ENCODE peak calls at places on chromosomes 16 and 17, in seven cellular contexts. One of them, this sample, is unnamed.
A peak's percentile ranks its signal among the peaks of the same experiment; 100 is the strongest.

GRCh38 chr17:18916816-18917496 is 35.0 kb upstream of the SLC5A10 start:
- DNase-seq in CD8-positive, alpha-beta memory T cell: no peak
- DNase-seq in thyroid gland: no peak
- DNase-seq in mucosa of descending colon: no peak
- DNase-seq in NCI-H446 treated with DMSO at 0.1 percent for 48 hours: no peak
- DNase-seq in dorsolateral prefrontal cortex: no peak
- DNase-seq in endothelial cell: no peak
- DNase-seq in this sample: no peak

GRCh38 chr16:27959914-27960313 is 103.6 kb downstream of the GSG1L start:
- DNase-seq in CD8-positive, alpha-beta memory T cell: no peak
- DNase-seq in thyroid gland: no peak
- DNase-seq in mucosa of descending colon: no peak
- DNase-seq in NCI-H446 treated with DMSO at 0.1 percent for 48 hours: no peak
- DNase-seq in dorsolateral prefrontal cortex: no peak
- DNase-seq in endothelial cell: no peak
- DNase-seq in this sample: no peak

GRCh38 chr17:74216505-74216904 is 3.1 kb downstream of the TTYH2 start:
- DNase-seq in CD8-positive, alpha-beta memory T cell: no peak
- DNase-seq in thyroid gland: peak; percentile 53
- DNase-seq in mucosa of descending colon: no peak
- DNase-seq in NCI-H446 treated with DMSO at 0.1 percent for 48 hours: no peak
- DNase-seq in dorsolateral prefrontal cortex: no peak
- DNase-seq in endothelial cell: no peak
- DNase-seq in this sample: no peak

GRCh38 chr16:69064789-69065313 is 40.6 kb upstream of the HAS3 start:
- DNase-seq in CD8-positive, alpha-beta memory T cell: no peak
- DNase-seq in thyroid gland: peak; percentile 77
- DNase-seq in mucosa of descending colon: no peak
- DNase-seq in NCI-H446 treated with DMSO at 0.1 percent for 48 hours: no peak
- DNase-seq in dorsolateral prefrontal cortex: no peak
- DNase-seq in endothelial cell: no peak
- DNase-seq in this sample: no peak

GRCh38 chr16:68466174-68466573 is 17.9 kb upstream of the SMPD3 start:
- DNase-seq in CD8-positive, alpha-beta memory T cell: no peak
- DNase-seq in thyroid gland: no peak
- DNase-seq in mucosa of descending colon: no peak
- DNase-seq in NCI-H446 treated with DMSO at 0.1 percent for 48 hours: no peak
- DNase-seq in dorsolateral prefrontal cortex: no peak
- DNase-seq in endothelial cell: no peak
- DNase-seq in this sample: no peak

GRCh38 chr16:17211797-17212196 is 259.0 kb downstream of the XYLT1 start:
- DNase-seq in CD8-positive, alpha-beta memory T cell: peak; percentile 32
- DNase-seq in thyroid gland: no peak
- DNase-seq in mucosa of descending colon: peak; percentile 10
- DNase-seq in NCI-H446 treated with DMSO at 0.1 percent for 48 hours: no peak
- DNase-seq in dorsolateral prefrontal cortex: no peak
- DNase-seq in endothelial cell: peak; percentile 59
- DNase-seq in this sample: no peak

GRCh38 chr16:396605-397004 is 394 bp upstream of the NME4 start:
- DNase-seq in CD8-positive, alpha-beta memory T cell: no peak
- DNase-seq in thyroid gland: peak; percentile 50
- DNase-seq in mucosa of descending colon: no peak
- DNase-seq in NCI-H446 treated with DMSO at 0.1 percent for 48 hours: peak; percentile 41
- DNase-seq in dorsolateral prefrontal cortex: no peak
- DNase-seq in endothelial cell: peak; percentile 55
- DNase-seq in this sample: peak; percentile 39

GRCh38 chr17:19723967-19724366 is 7.6 kb upstream of the SLC47A2 start:
- DNase-seq in CD8-positive, alpha-beta memory T cell: no peak
- DNase-seq in thyroid gland: no peak
- DNase-seq in mucosa of descending colon: no peak
- DNase-seq in NCI-H446 treated with DMSO at 0.1 percent for 48 hours: no peak
- DNase-seq in dorsolateral prefrontal cortex: no peak
- DNase-seq in endothelial cell: no peak
- DNase-seq in this sample: no peak

GRCh38 chr17:28573521-28573920 is 2.2 kb upstream of the PIGS start:
- DNase-seq in CD8-positive, alpha-beta memory T cell: no peak
- DNase-seq in thyroid gland: no peak
- DNase-seq in mucosa of descending colon: peak; percentile 7
- DNase-seq in NCI-H446 treated with DMSO at 0.1 percent for 48 hours: no peak
- DNase-seq in dorsolateral prefrontal cortex: no peak
- DNase-seq in endothelial cell: no peak
- DNase-seq in this sample: no peak

GRCh38 chr17:76122411-76123126 is 18.5 kb downstream of the FOXJ1 start:
- DNase-seq in CD8-positive, alpha-beta memory T cell: no peak
- DNase-seq in thyroid gland: no peak
- DNase-seq in mucosa of descending colon: no peak
- DNase-seq in NCI-H446 treated with DMSO at 0.1 percent for 48 hours: no peak
- DNase-seq in dorsolateral prefrontal cortex: no peak
- DNase-seq in endothelial cell: peak; percentile 4
- DNase-seq in this sample: no peak

GRCh38 chr16:28181557-28181914 is 30.2 kb downstream of the XPO6 start:
- DNase-seq in CD8-positive, alpha-beta memory T cell: no peak
- DNase-seq in thyroid gland: peak; percentile 23
- DNase-seq in mucosa of descending colon: peak; percentile 33
- DNase-seq in NCI-H446 treated with DMSO at 0.1 percent for 48 hours: peak; percentile 29
- DNase-seq in dorsolateral prefrontal cortex: no peak
- DNase-seq in endothelial cell: no peak
- DNase-seq in this sample: no peak

GRCh38 chr16:50261707-50262235 is 4.6 kb upstream of the ADCY7 start:
- DNase-seq in CD8-positive, alpha-beta memory T cell: no peak
- DNase-seq in thyroid gland: no peak
- DNase-seq in mucosa of descending colon: no peak
- DNase-seq in NCI-H446 treated with DMSO at 0.1 percent for 48 hours: no peak
- DNase-seq in dorsolateral prefrontal cortex: no peak
- DNase-seq in endothelial cell: no peak
- DNase-seq in this sample: no peak

GRCh38 chr16:69859105-69859969 is 91.8 kb upstream of the CLEC18A start:
- DNase-seq in CD8-positive, alpha-beta memory T cell: no peak
- DNase-seq in thyroid gland: peak; percentile 37
- DNase-seq in mucosa of descending colon: peak; percentile 82
- DNase-seq in NCI-H446 treated with DMSO at 0.1 percent for 48 hours: no peak
- DNase-seq in dorsolateral prefrontal cortex: no peak
- DNase-seq in endothelial cell: peak; percentile 39
- DNase-seq in this sample: peak; percentile 75

GRCh38 chr17:56935461-56935860 is 21.6 kb upstream of the TRIM25 start:
- DNase-seq in CD8-positive, alpha-beta memory T cell: no peak
- DNase-seq in thyroid gland: no peak
- DNase-seq in mucosa of descending colon: no peak
- DNase-seq in NCI-H446 treated with DMSO at 0.1 percent for 48 hours: no peak
- DNase-seq in dorsolateral prefrontal cortex: no peak
- DNase-seq in endothelial cell: no peak
- DNase-seq in this sample: no peak

GRCh38 chr16:49698931-49699715 is 156.8 kb downstream of the ZNF423 start:
- DNase-seq in CD8-positive, alpha-beta memory T cell: no peak
- DNase-seq in thyroid gland: peak; percentile 11
- DNase-seq in mucosa of descending colon: peak; percentile 7
- DNase-seq in NCI-H446 treated with DMSO at 0.1 percent for 48 hours: no peak
- DNase-seq in dorsolateral prefrontal cortex: no peak
- DNase-seq in endothelial cell: no peak
- DNase-seq in this sample: no peak

GRCh38 chr16:87708181-87708580 is 57.6 kb downstream of the KLHDC4 start:
- DNase-seq in CD8-positive, alpha-beta memory T cell: no peak
- DNase-seq in thyroid gland: no peak
- DNase-seq in mucosa of descending colon: no peak
- DNase-seq in NCI-H446 treated with DMSO at 0.1 percent for 48 hours: no peak
- DNase-seq in dorsolateral prefrontal cortex: no peak
- DNase-seq in endothelial cell: no peak
- DNase-seq in this sample: no peak

GRCh38 chr16:324451-325334 is 27.8 kb downstream of the AXIN1 start:
- DNase-seq in CD8-positive, alpha-beta memory T cell: peak; percentile 95
- DNase-seq in thyroid gland: peak; percentile 47
- DNase-seq in mucosa of descending colon: peak; percentile 57
- DNase-seq in NCI-H446 treated with DMSO at 0.1 percent for 48 hours: no peak
- DNase-seq in dorsolateral prefrontal cortex: no peak
- DNase-seq in endothelial cell: no peak
- DNase-seq in this sample: peak; percentile 42

GRCh38 chr16:83433201-83433600 is 374.6 kb upstream of the HSBP1 start:
- DNase-seq in CD8-positive, alpha-beta memory T cell: no peak
- DNase-seq in thyroid gland: no peak
- DNase-seq in mucosa of descending colon: no peak
- DNase-seq in NCI-H446 treated with DMSO at 0.1 percent for 48 hours: no peak
- DNase-seq in dorsolateral prefrontal cortex: no peak
- DNase-seq in endothelial cell: no peak
- DNase-seq in this sample: no peak

GRCh38 chr16:8729779-8730334 is 55.4 kb downstream of the ABAT start:
- DNase-seq in CD8-positive, alpha-beta memory T cell: no peak
- DNase-seq in thyroid gland: no peak
- DNase-seq in mucosa of descending colon: no peak
- DNase-seq in NCI-H446 treated with DMSO at 0.1 percent for 48 hours: no peak
- DNase-seq in dorsolateral prefrontal cortex: no peak
- DNase-seq in endothelial cell: no peak
- DNase-seq in this sample: no peak

GRCh38 chr16:20073203-20074088 is at the start of gene GPR139:
- DNase-seq in CD8-positive, alpha-beta memory T cell: no peak
- DNase-seq in thyroid gland: no peak
- DNase-seq in mucosa of descending colon: no peak
- DNase-seq in NCI-H446 treated with DMSO at 0.1 percent for 48 hours: no peak
- DNase-seq in dorsolateral prefrontal cortex: no peak
- DNase-seq in endothelial cell: peak; percentile 26
- DNase-seq in this sample: no peak

GRCh38 chr16:4847774-4848587 is 700 bp downstream of the UBN1 start:
- DNase-seq in CD8-positive, alpha-beta memory T cell: no peak
- DNase-seq in thyroid gland: peak; percentile 74
- DNase-seq in mucosa of descending colon: peak; percentile 62
- DNase-seq in NCI-H446 treated with DMSO at 0.1 percent for 48 hours: no peak
- DNase-seq in dorsolateral prefrontal cortex: no peak
- DNase-seq in endothelial cell: peak; percentile 49
- DNase-seq in this sample: peak; percentile 61

GRCh38 chr16:29993903-29994612 is 1.4 kb downstream of the HIRIP3 start:
- DNase-seq in CD8-positive, alpha-beta memory T cell: no peak
- DNase-seq in thyroid gland: no peak
- DNase-seq in mucosa of descending colon: no peak
- DNase-seq in NCI-H446 treated with DMSO at 0.1 percent for 48 hours: no peak
- DNase-seq in dorsolateral prefrontal cortex: no peak
- DNase-seq in endothelial cell: no peak
- DNase-seq in this sample: no peak

GRCh38 chr16:12327971-12328726 is 351.6 kb downstream of the SNX29 start:
- DNase-seq in CD8-positive, alpha-beta memory T cell: no peak
- DNase-seq in thyroid gland: no peak
- DNase-seq in mucosa of descending colon: peak; percentile 63
- DNase-seq in NCI-H446 treated with DMSO at 0.1 percent for 48 hours: no peak
- DNase-seq in dorsolateral prefrontal cortex: no peak
- DNase-seq in endothelial cell: no peak
- DNase-seq in this sample: peak; percentile 65

GRCh38 chr17:76240461-76241204 is at the start of gene RNF157:
- DNase-seq in CD8-positive, alpha-beta memory T cell: peak; percentile 74
- DNase-seq in thyroid gland: peak; percentile 58
- DNase-seq in mucosa of descending colon: peak; percentile 65
- DNase-seq in NCI-H446 treated with DMSO at 0.1 percent for 48 hours: peak; percentile 37
- DNase-seq in dorsolateral prefrontal cortex: peak; percentile 56
- DNase-seq in endothelial cell: peak; percentile 65
- DNase-seq in this sample: peak; percentile 77

GRCh38 chr16:65480276-65480675 is 358.4 kb upstream of the CDH11 start:
- DNase-seq in CD8-positive, alpha-beta memory T cell: no peak
- DNase-seq in thyroid gland: no peak
- DNase-seq in mucosa of descending colon: no peak
- DNase-seq in NCI-H446 treated with DMSO at 0.1 percent for 48 hours: no peak
- DNase-seq in dorsolateral prefrontal cortex: no peak
- DNase-seq in endothelial cell: no peak
- DNase-seq in this sample: no peak

GRCh38 chr17:66373079-66373478 is 70.7 kb downstream of the PRKCA start:
- DNase-seq in CD8-positive, alpha-beta memory T cell: no peak
- DNase-seq in thyroid gland: no peak
- DNase-seq in mucosa of descending colon: no peak
- DNase-seq in NCI-H446 treated with DMSO at 0.1 percent for 48 hours: no peak
- DNase-seq in dorsolateral prefrontal cortex: no peak
- DNase-seq in endothelial cell: no peak
- DNase-seq in this sample: no peak

GRCh38 chr16:89360760-89361435 is 129.5 kb downstream of the ANKRD11 start:
- DNase-seq in CD8-positive, alpha-beta memory T cell: peak; percentile 87
- DNase-seq in thyroid gland: peak; percentile 87
- DNase-seq in mucosa of descending colon: peak; percentile 36
- DNase-seq in NCI-H446 treated with DMSO at 0.1 percent for 48 hours: no peak
- DNase-seq in dorsolateral prefrontal cortex: no peak
- DNase-seq in endothelial cell: no peak
- DNase-seq in this sample: peak; percentile 58

GRCh38 chr17:29585080-29585751 is 4.2 kb downstream of the GIT1 start:
- DNase-seq in CD8-positive, alpha-beta memory T cell: peak; percentile 30
- DNase-seq in thyroid gland: no peak
- DNase-seq in mucosa of descending colon: no peak
- DNase-seq in NCI-H446 treated with DMSO at 0.1 percent for 48 hours: no peak
- DNase-seq in dorsolateral prefrontal cortex: no peak
- DNase-seq in endothelial cell: peak; percentile 53
- DNase-seq in this sample: no peak

GRCh38 chr16:78340590-78340989 is 241.1 kb downstream of the WWOX start:
- DNase-seq in CD8-positive, alpha-beta memory T cell: no peak
- DNase-seq in thyroid gland: no peak
- DNase-seq in mucosa of descending colon: no peak
- DNase-seq in NCI-H446 treated with DMSO at 0.1 percent for 48 hours: no peak
- DNase-seq in dorsolateral prefrontal cortex: no peak
- DNase-seq in endothelial cell: no peak
- DNase-seq in this sample: no peak

GRCh38 chr17:70863436-70864248 is 694.3 kb downstream of the KCNJ2 start:
- DNase-seq in CD8-positive, alpha-beta memory T cell: no peak
- DNase-seq in thyroid gland: no peak
- DNase-seq in mucosa of descending colon: no peak
- DNase-seq in NCI-H446 treated with DMSO at 0.1 percent for 48 hours: no peak
- DNase-seq in dorsolateral prefrontal cortex: no peak
- DNase-seq in endothelial cell: no peak
- DNase-seq in this sample: no peak

GRCh38 chr17:82887255-82888164 is 47.7 kb upstream of the ZNF750 start:
- DNase-seq in CD8-positive, alpha-beta memory T cell: no peak
- DNase-seq in thyroid gland: no peak
- DNase-seq in mucosa of descending colon: no peak
- DNase-seq in NCI-H446 treated with DMSO at 0.1 percent for 48 hours: no peak
- DNase-seq in dorsolateral prefrontal cortex: no peak
- DNase-seq in endothelial cell: no peak
- DNase-seq in this sample: no peak

GRCh38 chr17:19753049-19753444 is 4.9 kb upstream of the ALDH3A1 start:
- DNase-seq in CD8-positive, alpha-beta memory T cell: no peak
- DNase-seq in thyroid gland: peak; percentile 97
- DNase-seq in mucosa of descending colon: peak; percentile 53
- DNase-seq in NCI-H446 treated with DMSO at 0.1 percent for 48 hours: peak; percentile 62
- DNase-seq in dorsolateral prefrontal cortex: peak; percentile 53
- DNase-seq in endothelial cell: no peak
- DNase-seq in this sample: peak; percentile 80

GRCh38 chr16:81493755-81494433 is 49.3 kb downstream of the CMIP start:
- DNase-seq in CD8-positive, alpha-beta memory T cell: no peak
- DNase-seq in thyroid gland: peak; percentile 48
- DNase-seq in mucosa of descending colon: peak; percentile 64
- DNase-seq in NCI-H446 treated with DMSO at 0.1 percent for 48 hours: no peak
- DNase-seq in dorsolateral prefrontal cortex: no peak
- DNase-seq in endothelial cell: no peak
- DNase-seq in this sample: peak; percentile 71

GRCh38 chr16:57357330-57358151 is 1.0 kb upstream of the CCL22 start:
- DNase-seq in CD8-positive, alpha-beta memory T cell: no peak
- DNase-seq in thyroid gland: no peak
- DNase-seq in mucosa of descending colon: no peak
- DNase-seq in NCI-H446 treated with DMSO at 0.1 percent for 48 hours: no peak
- DNase-seq in dorsolateral prefrontal cortex: no peak
- DNase-seq in endothelial cell: no peak
- DNase-seq in this sample: no peak